ENCODE peak calls at places on chromosomes 16 and 17, in six cellular contexts. Q is CD4-positive, alpha-beta memory T cell; H is glutamatergic neuron; E is NCI-H1417; X is GM12865; I is stimulated activated naive CD4-positive, alpha-beta T cell. Y is an unnamed sample.

GRCh38 chr16:88381820-88382451 is 823 bp upstream of the ZNF469 start:
- DNase-seq in Q (no peak), H (peak; percentile 20), E (no peak), X (no peak), I (no peak), Y (no peak)

GRCh38 chr17:979539-980405 is at the start of gene NXN:
- DNase-seq in Q (peak; percentile 81), H (peak; percentile 95), E (peak; percentile 44), X (peak; percentile 84), I (peak; percentile 92), Y (peak; percentile 36)

GRCh38 chr17:72734611-72735010 is 357.9 kb downstream of the SLC39A11 start:
- DNase-seq in Q (no peak), H (no peak), E (no peak), X (no peak), I (no peak), Y (no peak)

GRCh38 chr17:74268554-74268953 is 5.5 kb upstream of the DNAI2 start:
- DNase-seq in Q (no peak), H (no peak), E (no peak), X (no peak), I (no peak), Y (no peak)

GRCh38 chr16:3456374-3456773 is 12.9 kb downstream of the NAA60 start:
- DNase-seq in Q (no peak), H (no peak), E (no peak), X (no peak), I (no peak), Y (no peak)

GRCh38 chr17:17313350-17313991 is 10.3 kb downstream of the NT5M start:
- DNase-seq in Q (peak; percentile 71), H (peak; percentile 43), E (no peak), X (peak; percentile 85), I (peak; percentile 50), Y (no peak)

GRCh38 chr16:69382421-69382820 is 3.4 kb downstream of the TERF2 start:
- DNase-seq in Q (no peak), H (no peak), E (no peak), X (peak; percentile 24), I (no peak), Y (no peak)

GRCh38 chr17:14149751-14150150 is 80.4 kb downstream of the COX10 start:
- DNase-seq in Q (no peak), H (no peak), E (no peak), X (no peak), I (no peak), Y (no peak)

GRCh38 chr17:46085522-46085921 is 86.5 kb downstream of the STH start:
- DNase-seq in Q (no peak), H (no peak), E (no peak), X (no peak), I (no peak), Y (no peak)

GRCh38 chr17:29294580-29294900 is 592 bp upstream of the NUFIP2 start:
- DNase-seq in Q (no peak), H (no peak), E (no peak), X (no peak), I (no peak), Y (no peak)

GRCh38 chr17:4536742-4537411 is 18.3 kb downstream of the MYBBP1A start:
- DNase-seq in Q (no peak), H (peak; percentile 19), E (no peak), X (no peak), I (no peak), Y (no peak)

GRCh38 chr17:38456031-38456815 is 28.0 kb downstream of the ARHGAP23 start:
- DNase-seq in Q (no peak), H (no peak), E (no peak), X (no peak), I (no peak), Y (no peak)

GRCh38 chr17:41835800-41836549 is at the start of gene NT5C3B:
- DNase-seq in Q (peak; percentile 35), H (peak; percentile 77), E (peak; percentile 51), X (peak; percentile 58), I (peak; percentile 60), Y (no peak)

GRCh38 chr17:54933921-54934320 is 33.3 kb downstream of the TOM1L1 start:
- DNase-seq in Q (no peak), H (no peak), E (no peak), X (no peak), I (no peak), Y (no peak)

GRCh38 chr17:37489197-37490001 is at the start of gene DUSP14:
- DNase-seq in Q (peak; percentile 81), H (peak; percentile 84), E (peak; percentile 92), X (peak; percentile 90), I (peak; percentile 76), Y (peak; percentile 57)

GRCh38 chr17:29124931-29125270 is 55.3 kb downstream of the MYO18A start:
- DNase-seq in Q (no peak), H (no peak), E (no peak), X (no peak), I (no peak), Y (no peak)

GRCh38 chr17:76467809-76468633 is 618 bp downstream of the AANAT start:
- DNase-seq in Q (no peak), H (no peak), E (no peak), X (no peak), I (no peak), Y (no peak)

GRCh38 chr17:27743288-27743885 is 56.9 kb downstream of the NOS2 start:
- DNase-seq in Q (no peak), H (no peak), E (no peak), X (no peak), I (no peak), Y (no peak)

GRCh38 chr17:73912360-73912746 is 268.1 kb upstream of the SDK2 start:
- DNase-seq in Q (no peak), H (no peak), E (no peak), X (no peak), I (no peak), Y (no peak)

GRCh38 chr17:68491864-68492263 is 20.4 kb upstream of the PRKAR1A start:
- DNase-seq in Q (no peak), H (no peak), E (peak; percentile 6), X (no peak), I (no peak), Y (no peak)

GRCh38 chr16:86241681-86242080 is 268.6 kb upstream of the FOXF1 start:
- DNase-seq in Q (no peak), H (no peak), E (no peak), X (no peak), I (no peak), Y (no peak)

GRCh38 chr17:67974598-67975066 is 21.6 kb downstream of the C17orf58 start:
- DNase-seq in Q (no peak), H (no peak), E (no peak), X (no peak), I (no peak), Y (no peak)

GRCh38 chr17:3935140-3935542 is 18.9 kb upstream of the P2RX1 start:
- DNase-seq in Q (peak; percentile 16), H (peak; percentile 73), E (peak; percentile 19), X (peak; percentile 75), I (no peak), Y (peak; percentile 63)

GRCh38 chr16:54873081-54873480 is 57.6 kb upstream of the IRX5 start:
- DNase-seq in Q (no peak), H (no peak), E (no peak), X (no peak), I (no peak), Y (no peak)

Y was measured in astrocyte.